ENCODE peak calls at places on chromosomes 2 and 18, in five cellular contexts. One of them, this sample, is unnamed.

GRCh38 chr2:168210898-168211570 is 36.4 kb downstream of the STK39 start:
- DNase-seq in upper lobe of left lung: no peak
- DNase-seq in tibial nerve: no peak
- DNase-seq in A549: peak
- DNase-seq in ovary: no peak
- DNase-seq in this sample: no peak

GRCh38 chr2:199469514-199470360 is 12.0 kb upstream of the SATB2 start:
- DNase-seq in tibial nerve: no peak
- DNase-seq in A549: no peak
- DNase-seq in upper lobe of left lung: no peak
- DNase-seq in ovary: no peak
- DNase-seq in this sample: peak

GRCh38 chr2:153059338-153060052 is 341.1 kb downstream of the ARL6IP6 start:
- DNase-seq in A549: peak
- DNase-seq in tibial nerve: no peak
- DNase-seq in upper lobe of left lung: no peak
- DNase-seq in ovary: no peak
- DNase-seq in this sample: no peak

GRCh38 chr2:238294393-238295143 is 6.2 kb upstream of the PER2 start:
- DNase-seq in tibial nerve: no peak
- DNase-seq in ovary: no peak
- DNase-seq in upper lobe of left lung: no peak
- DNase-seq in A549: no peak
- DNase-seq in this sample: no peak

GRCh38 chr18:21100141-21100540 is 11.5 kb downstream of the ROCK1 start:
- DNase-seq in tibial nerve: no peak
- DNase-seq in ovary: no peak
- DNase-seq in upper lobe of left lung: no peak
- DNase-seq in A549: no peak
- DNase-seq in this sample: no peak

GRCh38 chr18:50231621-50232020 is 34.7 kb downstream of the CFAP53 start:
- DNase-seq in tibial nerve: no peak
- DNase-seq in A549: no peak
- DNase-seq in ovary: no peak
- DNase-seq in upper lobe of left lung: no peak
- DNase-seq in this sample: no peak

GRCh38 chr2:69017080-69017479 is 4.1 kb downstream of the ANTXR1 start:
- DNase-seq in tibial nerve: no peak
- DNase-seq in upper lobe of left lung: no peak
- DNase-seq in A549: peak
- DNase-seq in ovary: no peak
- DNase-seq in this sample: peak

GRCh38 chr2:212381428-212382102 is 157.0 kb downstream of the ERBB4 start:
- DNase-seq in upper lobe of left lung: no peak
- DNase-seq in A549: no peak
- DNase-seq in tibial nerve: no peak
- DNase-seq in ovary: no peak
- DNase-seq in this sample: no peak

GRCh38 chr18:7760967-7761946 is 194.1 kb downstream of the PTPRM start:
- DNase-seq in upper lobe of left lung: no peak
- DNase-seq in A549: peak
- DNase-seq in ovary: no peak
- DNase-seq in tibial nerve: no peak
- DNase-seq in this sample: no peak

GRCh38 chr2:237692601-237693079 is 65.3 kb downstream of the LRRFIP1 start:
- DNase-seq in tibial nerve: no peak
- DNase-seq in A549: peak
- DNase-seq in ovary: peak
- DNase-seq in upper lobe of left lung: peak
- DNase-seq in this sample: no peak

GRCh38 chr18:76621184-76621583 is 126.1 kb upstream of the ZNF516 start:
- DNase-seq in ovary: no peak
- DNase-seq in A549: no peak
- DNase-seq in tibial nerve: no peak
- DNase-seq in upper lobe of left lung: no peak
- DNase-seq in this sample: peak

GRCh38 chr18:48894799-48895346 is 55.9 kb downstream of the SMAD7 start:
- DNase-seq in upper lobe of left lung: no peak
- DNase-seq in A549: no peak
- DNase-seq in tibial nerve: no peak
- DNase-seq in ovary: no peak
- DNase-seq in this sample: no peak

GRCh38 chr18:73669299-73669698 is 478.3 kb downstream of the FBXO15 start:
- DNase-seq in A549: no peak
- DNase-seq in ovary: no peak
- DNase-seq in upper lobe of left lung: no peak
- DNase-seq in tibial nerve: no peak
- DNase-seq in this sample: no peak

GRCh38 chr2:26884486-26884885 is 36.6 kb downstream of the DPYSL5 start:
- DNase-seq in A549: no peak
- DNase-seq in upper lobe of left lung: no peak
- DNase-seq in ovary: no peak
- DNase-seq in tibial nerve: no peak
- DNase-seq in this sample: peak

GRCh38 chr2:110853516-110853915 is 121.1 kb downstream of the ACOXL start:
- DNase-seq in tibial nerve: no peak
- DNase-seq in A549: peak
- DNase-seq in ovary: no peak
- DNase-seq in upper lobe of left lung: no peak
- DNase-seq in this sample: no peak

GRCh38 chr2:237962432-237963084 is 4.3 kb upstream of the UBE2F start:
- DNase-seq in A549: no peak
- DNase-seq in upper lobe of left lung: no peak
- DNase-seq in tibial nerve: no peak
- DNase-seq in ovary: no peak
- DNase-seq in this sample: no peak

GRCh38 chr2:147884796-147885195 is 40.0 kb downstream of the ACVR2A start:
- DNase-seq in upper lobe of left lung: no peak
- DNase-seq in A549: no peak
- DNase-seq in ovary: no peak
- DNase-seq in tibial nerve: no peak
- DNase-seq in this sample: no peak

GRCh38 chr2:201643216-201643651 is at the start of gene TMEM237:
- DNase-seq in ovary: peak
- DNase-seq in tibial nerve: no peak
- DNase-seq in upper lobe of left lung: no peak
- DNase-seq in A549: peak
- DNase-seq in this sample: no peak

GRCh38 chr2:172726172-172726735 is 9.4 kb upstream of the RAPGEF4 start:
- DNase-seq in A549: peak
- DNase-seq in tibial nerve: no peak
- DNase-seq in ovary: no peak
- DNase-seq in upper lobe of left lung: no peak
- DNase-seq in this sample: no peak

GRCh38 chr2:135226961-135227360 is 174.9 kb downstream of the RAB3GAP1 start:
- DNase-seq in ovary: no peak
- DNase-seq in A549: no peak
- DNase-seq in upper lobe of left lung: no peak
- DNase-seq in tibial nerve: no peak
- DNase-seq in this sample: no peak

GRCh38 chr2:37652199-37652640 is 19.2 kb downstream of the CDC42EP3 start:
- DNase-seq in ovary: no peak
- DNase-seq in tibial nerve: no peak
- DNase-seq in A549: peak
- DNase-seq in upper lobe of left lung: no peak
- DNase-seq in this sample: no peak

GRCh38 chr2:149739171-149739879 is 151.8 kb upstream of the MMADHC start:
- DNase-seq in ovary: no peak
- DNase-seq in upper lobe of left lung: no peak
- DNase-seq in tibial nerve: no peak
- DNase-seq in A549: no peak
- DNase-seq in this sample: no peak

GRCh38 chr2:217631091-217631490 is 371.7 kb downstream of the TNS1 start:
- DNase-seq in A549: no peak
- DNase-seq in tibial nerve: no peak
- DNase-seq in ovary: no peak
- DNase-seq in upper lobe of left lung: no peak
- DNase-seq in this sample: no peak

GRCh38 chr18:7684966-7685365 is 117.8 kb downstream of the PTPRM start:
- DNase-seq in A549: no peak
- DNase-seq in tibial nerve: no peak
- DNase-seq in upper lobe of left lung: no peak
- DNase-seq in ovary: no peak
- DNase-seq in this sample: no peak

GRCh38 chr2:122680662-122681061 is 925.2 kb downstream of the TSN start:
- DNase-seq in ovary: no peak
- DNase-seq in upper lobe of left lung: no peak
- DNase-seq in A549: no peak
- DNase-seq in tibial nerve: no peak
- DNase-seq in this sample: no peak

GRCh38 chr2:173124441-173124840 is 48.8 kb downstream of the MAP3K20 start:
- DNase-seq in A549: no peak
- DNase-seq in tibial nerve: no peak
- DNase-seq in upper lobe of left lung: no peak
- DNase-seq in ovary: no peak
- DNase-seq in this sample: no peak

GRCh38 chr2:173817582-173817981 is 147.6 kb downstream of the SP3 start:
- DNase-seq in upper lobe of left lung: no peak
- DNase-seq in ovary: no peak
- DNase-seq in A549: no peak
- DNase-seq in tibial nerve: no peak
- DNase-seq in this sample: no peak

GRCh38 chr2:174617713-174618112 is 20.1 kb upstream of the WIPF1 start:
- DNase-seq in tibial nerve: no peak
- DNase-seq in upper lobe of left lung: no peak
- DNase-seq in ovary: no peak
- DNase-seq in A549: no peak
- DNase-seq in this sample: no peak

GRCh38 chr2:122236152-122236892 is 480.9 kb downstream of the TSN start:
- DNase-seq in tibial nerve: no peak
- DNase-seq in ovary: no peak
- DNase-seq in upper lobe of left lung: no peak
- DNase-seq in A549: peak
- DNase-seq in this sample: no peak

GRCh38 chr18:62876106-62876505 is 160.8 kb downstream of the PHLPP1 start:
- DNase-seq in ovary: no peak
- DNase-seq in upper lobe of left lung: no peak
- DNase-seq in tibial nerve: no peak
- DNase-seq in A549: peak
- DNase-seq in this sample: no peak

GRCh38 chr2:71691747-71692455 is 238.5 kb downstream of the DYSF start:
- DNase-seq in upper lobe of left lung: no peak
- DNase-seq in A549: no peak
- DNase-seq in tibial nerve: no peak
- DNase-seq in ovary: no peak
- DNase-seq in this sample: no peak

GRCh38 chr2:33071591-33071990 is 124.8 kb downstream of the LTBP1 start:
- DNase-seq in A549: no peak
- DNase-seq in tibial nerve: no peak
- DNase-seq in ovary: no peak
- DNase-seq in upper lobe of left lung: no peak
- DNase-seq in this sample: no peak
- H3K27ac ChIP-seq in A549: peak
- H3K27ac ChIP-seq in tibial nerve: no peak
- H3K27ac ChIP-seq in ovary: no peak
- H3K27ac ChIP-seq in upper lobe of left lung: no peak
- H3K27ac ChIP-seq in this sample: no peak

DNA sequence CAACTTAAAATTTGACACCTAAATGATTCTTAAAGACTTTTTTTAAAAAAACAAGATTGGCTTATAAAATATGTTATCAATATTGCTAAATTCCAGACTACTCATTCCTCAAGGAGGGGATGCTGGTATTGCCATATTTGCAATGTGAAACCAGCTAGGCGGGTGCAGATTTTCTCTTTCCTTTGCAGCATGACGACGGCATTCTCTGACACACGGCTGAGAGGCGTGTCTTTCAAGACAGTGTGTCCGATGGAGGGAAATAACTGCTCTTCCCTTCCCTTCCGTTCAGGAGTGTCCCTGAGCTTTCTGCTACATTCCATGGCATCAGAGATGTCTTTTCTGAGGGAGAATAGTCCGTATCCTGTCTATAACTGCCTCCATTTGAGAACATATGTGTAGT is 38.2 kb upstream of the CNGA3 start:
- DNase-seq in ovary: no peak
- DNase-seq in tibial nerve: no peak
- DNase-seq in upper lobe of left lung: no peak
- DNase-seq in A549: no peak
- DNase-seq in this sample: no peak
- TF ChIP-seq POLR2A in ovary: no peak
- TF ChIP-seq POLR2A in tibial nerve: no peak
- TF ChIP-seq POLR2A in upper lobe of left lung: no peak
- TF ChIP-seq POLR2A in A549: no peak
- TF ChIP-seq POLR2A in this sample: no peak

GRCh38 chr2:191983591-191983990 is 136.7 kb upstream of the CAVIN2 start:
- DNase-seq in upper lobe of left lung: no peak
- DNase-seq in tibial nerve: no peak
- DNase-seq in ovary: no peak
- DNase-seq in A549: no peak
- DNase-seq in this sample: no peak

GRCh38 chr2:191985740-191986139 is 138.9 kb upstream of the CAVIN2 start:
- DNase-seq in tibial nerve: no peak
- DNase-seq in upper lobe of left lung: no peak
- DNase-seq in ovary: no peak
- DNase-seq in A549: no peak
- DNase-seq in this sample: no peak

GRCh38 chr2:191979221-191979730 is 132.4 kb upstream of the CAVIN2 start:
- DNase-seq in tibial nerve: no peak
- DNase-seq in upper lobe of left lung: no peak
- DNase-seq in ovary: no peak
- DNase-seq in A549: no peak
- DNase-seq in this sample: no peak

GRCh38 chr2:191977754-191978153 is 130.9 kb upstream of the CAVIN2 start:
- DNase-seq in upper lobe of left lung: no peak
- DNase-seq in ovary: no peak
- DNase-seq in tibial nerve: no peak
- DNase-seq in A549: no peak
- DNase-seq in this sample: no peak

DNA sequence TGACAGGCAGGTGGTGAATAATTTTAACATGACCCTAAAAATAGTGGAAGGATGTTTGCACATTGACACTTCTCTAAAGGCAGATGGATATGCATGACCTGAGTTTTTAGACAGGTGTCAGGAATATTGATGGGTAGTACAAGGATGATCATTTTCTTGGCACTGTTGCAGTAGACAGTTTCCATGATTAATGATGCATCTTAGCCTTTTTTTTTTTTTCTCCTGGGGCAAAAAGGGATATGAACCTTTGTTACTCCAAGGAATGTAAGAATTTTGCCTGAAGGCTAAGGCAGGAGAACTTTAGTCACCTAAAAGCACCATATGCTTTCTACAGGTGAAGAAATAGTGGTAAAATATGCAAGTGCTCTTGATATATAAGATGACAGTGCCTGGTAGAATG is 136.3 kb upstream of the CAVIN2 start:
- DNase-seq in upper lobe of left lung: no peak
- DNase-seq in ovary: no peak
- DNase-seq in A549: no peak
- DNase-seq in tibial nerve: no peak
- DNase-seq in this sample: no peak
- TF ChIP-seq EP300 in upper lobe of left lung: no peak
- TF ChIP-seq EP300 in ovary: no peak
- TF ChIP-seq EP300 in A549: no peak
- TF ChIP-seq EP300 in tibial nerve: no peak
- TF ChIP-seq EP300 in this sample: no peak

DNA sequence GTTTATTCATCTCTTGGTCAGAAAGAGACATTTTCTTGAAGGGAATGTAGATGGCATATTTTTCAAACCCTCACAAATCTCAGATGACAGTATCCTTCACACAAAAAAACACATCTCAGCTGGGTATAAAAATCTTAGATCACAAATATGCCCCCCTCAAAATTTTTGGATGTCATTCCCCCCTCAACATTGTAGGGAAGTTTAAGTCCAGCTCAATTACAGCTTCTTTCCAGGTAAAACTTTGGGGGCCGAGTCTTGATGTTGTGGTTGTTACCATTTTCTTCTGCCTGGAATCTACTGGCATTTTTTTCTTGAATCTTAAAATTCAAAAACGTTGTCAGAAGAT is 46.1 kb downstream of the HDAC4 start:
- DNase-seq in tibial nerve: no peak
- DNase-seq in upper lobe of left lung: no peak
- DNase-seq in A549: no peak
- DNase-seq in ovary: no peak
- DNase-seq in this sample: no peak
- H3K27ac ChIP-seq in tibial nerve: no peak
- H3K27ac ChIP-seq in upper lobe of left lung: no peak
- H3K27ac ChIP-seq in A549: no peak
- H3K27ac ChIP-seq in ovary: no peak
- H3K27ac ChIP-seq in this sample: peak

This sample was measured in esophagus muscularis mucosa.